ENCODE peak calls at places on chromosome 14, in ten cellular contexts. W, N, L, A, I, P, O, K, H and B are unnamed samples.

GRCh38 chr14:95683793-95684192 is 2.4 kb upstream of the TCL1B start:
- DNase-seq in W (no peak), N (no peak), L (peak), A (no peak), I (peak), P (peak), O (no peak), K (no peak), H (peak), B (peak)

GRCh38 chr14:44316647-44317432 is 190.2 kb downstream of the FSCB start:
- DNase-seq in W (peak), N (no peak), L (no peak), A (no peak), I (peak), P (no peak), O (no peak), K (peak), H (peak), B (no peak)

GRCh38 chr14:37591311-37591940 is 3.6 kb downstream of the FOXA1 start:
- DNase-seq in W (no peak), N (peak), L (peak), A (peak), I (peak), P (peak), O (no peak), K (no peak), H (no peak), B (peak)

GRCh38 chr14:101738921-101739320 is 22.6 kb upstream of the PPP2R5C start:
- DNase-seq in W (no peak), N (no peak), L (no peak), A (no peak), I (no peak), P (no peak), O (no peak), K (no peak), H (no peak), B (no peak)

GRCh38 chr14:67343601-67344230 is 15.9 kb downstream of the ATP6V1D start:
- DNase-seq in W (no peak), N (no peak), L (no peak), A (no peak), I (peak), P (no peak), O (no peak), K (no peak), H (no peak), B (no peak)

GRCh38 chr14:52792097-52792415 is 649 bp upstream of the GNPNAT1 start:
- DNase-seq in W (no peak), N (no peak), L (no peak), A (no peak), I (peak), P (no peak), O (no peak), K (no peak), H (no peak), B (no peak)

GRCh38 chr14:42428996-42429395 is 822.3 kb downstream of the LRFN5 start:
- DNase-seq in W (no peak), N (no peak), L (no peak), A (no peak), I (peak), P (no peak), O (no peak), K (no peak), H (no peak), B (peak)

GRCh38 chr14:51335521-51335920 is 95.5 kb downstream of the TMX1 start:
- DNase-seq in W (peak), N (no peak), L (no peak), A (no peak), I (no peak), P (no peak), O (peak), K (no peak), H (peak), B (no peak)

GRCh38 chr14:20632448-20632830 is 9.1 kb downstream of the OR6S1 start:
- DNase-seq in W (no peak), N (no peak), L (no peak), A (no peak), I (peak), P (peak), O (no peak), K (no peak), H (no peak), B (no peak)

GRCh38 chr14:89493406-89493805 is 76.4 kb upstream of the FOXN3 start:
- DNase-seq in W (no peak), N (no peak), L (no peak), A (no peak), I (no peak), P (no peak), O (no peak), K (no peak), H (no peak), B (no peak)

GRCh38 chr14:85542623-85543022 is 12.7 kb downstream of the FLRT2 start:
- DNase-seq in W (peak), N (no peak), L (no peak), A (no peak), I (no peak), P (no peak), O (no peak), K (no peak), H (no peak), B (no peak)

GRCh38 chr14:25056688-25057078 is 6.7 kb upstream of the STXBP6 start:
- DNase-seq in W (no peak), N (no peak), L (no peak), A (no peak), I (no peak), P (no peak), O (no peak), K (peak), H (no peak), B (no peak)

GRCh38 chr14:27712364-27712763 is 1054.2 kb upstream of the FOXG1 start:
- DNase-seq in W (no peak), N (no peak), L (no peak), A (no peak), I (no peak), P (no peak), O (no peak), K (no peak), H (no peak), B (no peak)

GRCh38 chr14:64604854-64605253 is 55.1 kb downstream of the PPP1R36 start:
- DNase-seq in W (no peak), N (no peak), L (no peak), A (no peak), I (peak), P (no peak), O (no peak), K (no peak), H (no peak), B (no peak)

GRCh38 chr14:28515571-28515970 is 251.0 kb upstream of the FOXG1 start:
- DNase-seq in W (peak), N (peak), L (no peak), A (no peak), I (peak), P (no peak), O (no peak), K (peak), H (peak), B (no peak)

GRCh38 chr14:98953544-98954346 is 318.3 kb downstream of the BCL11B start:
- DNase-seq in W (peak), N (no peak), L (no peak), A (no peak), I (peak), P (no peak), O (no peak), K (peak), H (peak), B (no peak)

GRCh38 chr14:105260826-105261438 is 12.6 kb downstream of the BTBD6 start:
- DNase-seq in W (no peak), N (no peak), L (no peak), A (no peak), I (no peak), P (no peak), O (no peak), K (no peak), H (no peak), B (no peak)

GRCh38 chr14:54814076-54814475 is 88.5 kb downstream of the GCH1 start:
- DNase-seq in W (no peak), N (no peak), L (peak), A (no peak), I (no peak), P (peak), O (no peak), K (no peak), H (no peak), B (no peak)

GRCh38 chr14:59832663-59833294 is 37.8 kb downstream of the RTN1 start:
- DNase-seq in W (no peak), N (no peak), L (no peak), A (no peak), I (no peak), P (no peak), O (no peak), K (no peak), H (no peak), B (no peak)

GRCh38 chr14:99261916-99262787 is 9.8 kb downstream of the BCL11B start:
- DNase-seq in W (no peak), N (no peak), L (no peak), A (no peak), I (peak), P (peak), O (no peak), K (no peak), H (no peak), B (no peak)

GRCh38 chr14:90050271-90050670 is 11.5 kb upstream of the KCNK13 start:
- DNase-seq in W (no peak), N (no peak), L (no peak), A (no peak), I (peak), P (no peak), O (no peak), K (no peak), H (no peak), B (no peak)

GRCh38 chr14:71236430-71236829 is 329.2 kb downstream of the PCNX1 start:
- DNase-seq in W (no peak), N (no peak), L (no peak), A (no peak), I (peak), P (no peak), O (no peak), K (no peak), H (no peak), B (no peak)

GRCh38 chr14:97250925-97251324 is 453.7 kb downstream of the VRK1 start:
- DNase-seq in W (no peak), N (no peak), L (no peak), A (no peak), I (no peak), P (no peak), O (no peak), K (no peak), H (no peak), B (no peak)

GRCh38 chr14:73712540-73713141 is 1.5 kb downstream of the PNMA1 start:
- DNase-seq in W (no peak), N (no peak), L (no peak), A (no peak), I (no peak), P (peak), O (no peak), K (no peak), H (peak), B (peak)

GRCh38 chr14:91138511-91139359 is 24.9 kb downstream of the DGLUCY start:
- DNase-seq in W (peak), N (peak), L (peak), A (no peak), I (peak), P (peak), O (no peak), K (peak), H (peak), B (peak)

GRCh38 chr14:71355324-71356201 is 448.3 kb downstream of the PCNX1 start:
- DNase-seq in W (peak), N (no peak), L (no peak), A (no peak), I (peak), P (peak), O (no peak), K (peak), H (peak), B (peak)

GRCh38 chr14:104883681-104884361 is 18.8 kb downstream of the CEP170B start:
- DNase-seq in W (no peak), N (no peak), L (no peak), A (peak), I (no peak), P (no peak), O (peak), K (no peak), H (no peak), B (no peak)

GRCh38 chr14:88231626-88232025 is 91.4 kb downstream of the KCNK10 start:
- DNase-seq in W (no peak), N (no peak), L (no peak), A (no peak), I (no peak), P (no peak), O (no peak), K (no peak), H (no peak), B (no peak)

GRCh38 chr14:73289308-73289707 is 52.0 kb downstream of the PAPLN start:
- DNase-seq in W (no peak), N (no peak), L (no peak), A (no peak), I (no peak), P (no peak), O (no peak), K (no peak), H (no peak), B (no peak)

GRCh38 chr14:60079723-60080122 is 12.0 kb upstream of the PCNX4 start:
- DNase-seq in W (no peak), N (no peak), L (no peak), A (no peak), I (no peak), P (peak), O (no peak), K (no peak), H (no peak), B (no peak)

GRCh38 chr14:68951051-68951797 is 27.9 kb downstream of the ACTN1 start:
- DNase-seq in W (peak), N (no peak), L (no peak), A (peak), I (peak), P (no peak), O (peak), K (peak), H (peak), B (no peak)

GRCh38 chr14:73008501-73008900 is 18.4 kb downstream of the ZFYVE1 start:
- DNase-seq in W (peak), N (no peak), L (no peak), A (no peak), I (no peak), P (no peak), O (no peak), K (peak), H (peak), B (no peak)

GRCh38 chr14:105477659-105478623 is 3.3 kb downstream of the CRIP2 start:
- DNase-seq in W (no peak), N (peak), L (no peak), A (no peak), I (no peak), P (peak), O (peak), K (no peak), H (no peak), B (no peak)

GRCh38 chr14:60905930-60906329 is 74.9 kb downstream of the TRMT5 start:
- DNase-seq in W (no peak), N (no peak), L (no peak), A (no peak), I (peak), P (no peak), O (no peak), K (no peak), H (no peak), B (no peak)

GRCh38 chr14:52179151-52179790 is 88.2 kb upstream of the PTGDR start:
- DNase-seq in W (no peak), N (no peak), L (no peak), A (no peak), I (no peak), P (no peak), O (no peak), K (no peak), H (no peak), B (no peak)

GRCh38 chr14:76958020-76958965 is 70.2 kb downstream of the IRF2BPL start:
- DNase-seq in W (no peak), N (no peak), L (no peak), A (no peak), I (no peak), P (peak), O (no peak), K (no peak), H (no peak), B (no peak)

GRCh38 chr14:76955575-76956252 is 72.8 kb downstream of the IRF2BPL start:
- DNase-seq in W (peak), N (no peak), L (no peak), A (no peak), I (peak), P (peak), O (no peak), K (peak), H (peak), B (peak)

GRCh38 chr14:76957224-76957881 is 71.2 kb downstream of the IRF2BPL start:
- DNase-seq in W (no peak), N (no peak), L (no peak), A (no peak), I (no peak), P (no peak), O (no peak), K (no peak), H (no peak), B (no peak)

GRCh38 chr14:76954791-76955190 is 73.7 kb downstream of the IRF2BPL start:
- DNase-seq in W (no peak), N (no peak), L (no peak), A (no peak), I (no peak), P (no peak), O (no peak), K (no peak), H (no peak), B (no peak)

DNA sequence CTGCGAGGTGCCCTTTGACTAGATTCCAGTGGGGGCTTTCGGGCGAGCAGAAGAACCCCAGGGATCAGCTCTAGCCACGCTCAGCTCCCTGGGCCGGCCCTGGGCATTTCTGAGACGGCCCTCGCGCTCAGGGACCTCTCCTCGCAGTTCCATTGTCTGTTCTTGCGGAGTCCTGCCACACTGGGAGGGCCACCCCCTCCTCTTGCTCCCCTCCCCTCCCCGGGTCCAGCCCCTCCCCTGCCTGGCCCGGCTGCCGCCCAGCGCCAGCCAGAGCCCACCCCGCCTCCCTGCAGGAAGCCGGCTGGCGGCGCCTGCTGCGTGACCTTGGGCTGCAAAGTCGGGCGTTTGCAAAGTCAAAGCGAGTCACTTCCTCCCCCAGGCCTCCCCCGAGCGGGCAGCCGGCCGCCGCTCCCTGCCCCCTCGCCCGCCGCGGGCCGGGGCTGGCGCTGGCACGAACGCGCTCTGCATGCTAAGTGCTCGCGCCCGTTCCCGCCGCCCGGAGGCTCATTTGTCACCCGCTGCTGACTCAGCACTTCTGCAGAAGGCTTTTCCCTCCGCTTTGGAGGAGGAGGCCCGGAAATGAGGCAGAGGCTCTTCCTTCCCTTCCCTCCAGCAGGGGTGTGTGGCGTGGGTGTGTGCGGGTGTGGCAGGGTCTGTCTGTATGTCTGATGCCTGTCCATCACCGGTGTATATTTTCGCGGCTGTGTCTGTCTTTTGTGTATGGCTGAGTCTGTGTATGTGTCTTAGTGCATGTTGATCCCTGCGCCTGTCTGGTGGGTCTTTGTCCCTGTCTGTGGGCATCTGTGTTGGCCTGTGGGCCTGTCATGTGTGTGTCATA is 72.0 kb downstream of the IRF2BPL start:
- DNase-seq in W (peak), N (peak), L (peak), A (peak), I (peak), P (peak), O (peak), K (peak), H (peak), B (peak)
- TF ChIP-seq CTCF in W (no peak), N (no peak), L (no peak), A (peak), I (peak), P (peak), O (peak), K (no peak), H (no peak), B (no peak)

DNA sequence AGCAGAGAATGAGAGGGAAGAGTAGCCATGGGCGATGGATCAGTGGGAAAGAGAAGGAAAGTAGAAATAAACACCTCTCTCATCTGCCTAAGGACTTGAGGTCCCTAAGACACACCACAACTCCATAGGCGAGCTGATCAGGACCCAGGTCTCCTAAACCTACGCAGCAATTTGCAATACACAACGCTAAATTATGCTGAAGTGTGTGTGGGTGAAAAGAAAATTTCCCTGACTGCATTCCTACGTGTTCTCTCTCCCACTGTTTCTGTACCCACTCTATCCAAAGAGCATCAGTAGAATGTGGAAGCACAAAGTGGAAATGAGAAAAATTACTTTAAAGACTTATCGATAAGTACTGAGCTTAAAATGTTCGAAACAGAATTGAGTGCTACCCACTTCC is 88.9 kb downstream of the RPS29 start:
- DNase-seq in W (no peak), N (no peak), L (no peak), A (no peak), I (no peak), P (no peak), O (no peak), K (no peak), H (no peak), B (no peak)
- TF ChIP-seq CTCF in W (no peak), N (no peak), L (no peak), A (no peak), I (no peak), P (no peak), O (no peak), K (no peak), H (no peak), B (no peak)

GRCh38 chr14:58650857-58651256 is 13.1 kb downstream of the DACT1 start:
- DNase-seq in W (no peak), N (no peak), L (no peak), A (no peak), I (no peak), P (no peak), O (no peak), K (no peak), H (no peak), B (no peak)
- TF ChIP-seq CTCF in W (no peak), N (no peak), L (no peak), A (no peak), I (no peak), P (no peak), O (no peak), K (no peak), H (no peak), B (no peak)

GRCh38 chr14:22472935-22473854 is 115.8 kb downstream of the DAD1 start:
- DNase-seq in W (peak), N (peak), L (peak), A (no peak), I (peak), P (peak), O (no peak), K (peak), H (peak), B (peak)

GRCh38 chr14:22476882-22477281 is 112.1 kb downstream of the DAD1 start:
- DNase-seq in W (no peak), N (no peak), L (no peak), A (no peak), I (no peak), P (no peak), O (no peak), K (no peak), H (no peak), B (no peak)

GRCh38 chr14:22476005-22476751 is 112.8 kb downstream of the DAD1 start:
- DNase-seq in W (no peak), N (no peak), L (no peak), A (no peak), I (no peak), P (peak), O (no peak), K (no peak), H (no peak), B (no peak)

GRCh38 chr14:22475381-22475780 is 113.6 kb downstream of the DAD1 start:
- DNase-seq in W (no peak), N (no peak), L (no peak), A (no peak), I (no peak), P (no peak), O (no peak), K (no peak), H (no peak), B (no peak)

GRCh38 chr14:22474730-22475351 is 114.2 kb downstream of the DAD1 start:
- DNase-seq in W (peak), N (no peak), L (no peak), A (no peak), I (peak), P (no peak), O (no peak), K (peak), H (no peak), B (no peak)
- TF ChIP-seq CTCF in W (no peak), N (no peak), L (no peak), A (no peak), I (no peak), P (peak), O (no peak), K (no peak), H (no peak), B (no peak)